ENCODE peak calls at places on chromosome 6, in six cellular contexts. L is GM23248, G is NT2/D1, C is fibroblast of the conjunctiva, K is GM23338, Q is Karpas-422. U is an unnamed sample.

GRCh38 chr6:161963634-161964244 is 689.9 kb upstream of the AGPAT4 start:
- DNase-seq in L (no peak), G (peak), C (no peak), K (peak), Q (no peak), U (no peak)

GRCh38 chr6:106511274-106512047 is 117.8 kb downstream of the RTN4IP1 start:
- DNase-seq in L (peak), G (no peak), C (no peak), K (peak), Q (peak), U (no peak)

GRCh38 chr6:15061176-15061575 is 184.7 kb upstream of the JARID2 start:
- DNase-seq in L (no peak), G (no peak), C (no peak), K (peak), Q (no peak), U (no peak)

GRCh38 chr6:127216821-127217789 is 49.6 kb upstream of the RNF146 start:
- DNase-seq in L (peak), G (no peak), C (no peak), K (no peak), Q (no peak), U (no peak)

GRCh38 chr6:163897030-163897429 is 482.5 kb downstream of the QKI start:
- DNase-seq in L (peak), G (no peak), C (peak), K (no peak), Q (no peak), U (no peak)

GRCh38 chr6:16999486-17000436 is 102.1 kb upstream of the STMND1 start:
- DNase-seq in L (peak), G (no peak), C (peak), K (no peak), Q (no peak), U (no peak)

GRCh38 chr6:158803733-158804143 is 15.4 kb downstream of the EZR start:
- DNase-seq in L (no peak), G (no peak), C (no peak), K (peak), Q (peak), U (no peak)

GRCh38 chr6:127514396-127515227 is 4.5 kb downstream of the MTCL3 start:
- DNase-seq in L (peak), G (peak), C (no peak), K (peak), Q (no peak), U (no peak)

GRCh38 chr6:143490244-143490643 is 21.3 kb downstream of the FUCA2 start:
- DNase-seq in L (no peak), G (no peak), C (no peak), K (no peak), Q (no peak), U (no peak)

GRCh38 chr6:2850480-2851150 is 9.0 kb upstream of the SERPINB1 start:
- DNase-seq in L (peak), G (no peak), C (no peak), K (no peak), Q (no peak), U (no peak)

GRCh38 chr6:148464319-148465010 is 121.8 kb downstream of the SASH1 start:
- DNase-seq in L (peak), G (peak), C (peak), K (peak), Q (peak), U (no peak)

GRCh38 chr6:143579703-143580102 is 68.2 kb upstream of the FUCA2 start:
- DNase-seq in L (peak), G (no peak), C (peak), K (no peak), Q (no peak), U (no peak)

GRCh38 chr6:15496345-15497131 is 166.3 kb downstream of the DTNBP1 start:
- DNase-seq in L (no peak), G (no peak), C (no peak), K (no peak), Q (no peak), U (no peak)

GRCh38 chr6:45757443-45758121 is 258.1 kb downstream of the CLIC5 start:
- DNase-seq in L (peak), G (no peak), C (peak), K (no peak), Q (no peak), U (no peak)

GRCh38 chr6:16651871-16652270 is 109.4 kb downstream of the ATXN1 start:
- DNase-seq in L (no peak), G (no peak), C (no peak), K (no peak), Q (peak), U (no peak)

GRCh38 chr6:52416629-52417151 is 3.5 kb upstream of the EFHC1 start:
- DNase-seq in L (peak), G (no peak), C (peak), K (peak), Q (peak), U (peak)

GRCh38 chr6:142757827-142758226 is 187.1 kb downstream of the HIVEP2 start:
- DNase-seq in L (no peak), G (no peak), C (no peak), K (no peak), Q (no peak), U (no peak)

GRCh38 chr6:160733045-160733646 is 31.1 kb downstream of the PLG start:
- DNase-seq in L (peak), G (peak), C (peak), K (peak), Q (peak), U (no peak)

GRCh38 chr6:166904101-166904746 is 52.1 kb downstream of the RNASET2 start:
- DNase-seq in L (no peak), G (no peak), C (no peak), K (peak), Q (peak), U (no peak)

GRCh38 chr6:167247814-167248595 is 43.1 kb upstream of the UNC93A start:
- DNase-seq in L (no peak), G (no peak), C (no peak), K (peak), Q (no peak), U (no peak)

GRCh38 chr6:124943658-124944057 is 18.6 kb upstream of the RNF217 start:
- DNase-seq in L (peak), G (no peak), C (no peak), K (no peak), Q (no peak), U (no peak)

GRCh38 chr6:31740397-31741223 is 805 bp downstream of the MSH5 start:
- DNase-seq in L (peak), G (no peak), C (no peak), K (no peak), Q (peak), U (no peak)

GRCh38 chr6:9252784-9253183 is 817.4 kb upstream of the SLC35B3 start:
- DNase-seq in L (no peak), G (no peak), C (no peak), K (peak), Q (no peak), U (peak)

GRCh38 chr6:43584892-43585570 is 9.0 kb downstream of the POLH start:
- DNase-seq in L (peak), G (no peak), C (no peak), K (no peak), Q (no peak), U (no peak)

GRCh38 chr6:157403011-157403683 is 22.2 kb downstream of the ZDHHC14 start:
- DNase-seq in L (no peak), G (no peak), C (no peak), K (no peak), Q (no peak), U (no peak)

GRCh38 chr6:10555625-10556309 is 34.6 kb downstream of the GCNT2 start:
- DNase-seq in L (peak), G (no peak), C (peak), K (peak), Q (no peak), U (peak)

GRCh38 chr6:40274058-40274457 is 313.1 kb downstream of the LRFN2 start:
- DNase-seq in L (peak), G (no peak), C (no peak), K (no peak), Q (peak), U (no peak)

GRCh38 chr6:73139681-73140080 is 85.6 kb downstream of the KHDC1L start:
- DNase-seq in L (no peak), G (no peak), C (no peak), K (no peak), Q (no peak), U (no peak)

GRCh38 chr6:79421707-79422484 is 115.3 kb downstream of the LCA5 start:
- DNase-seq in L (peak), G (no peak), C (peak), K (no peak), Q (no peak), U (peak)

GRCh38 chr6:37306624-37307222 is 47.1 kb upstream of the RNF8 start:
- DNase-seq in L (no peak), G (no peak), C (no peak), K (peak), Q (no peak), U (peak)

GRCh38 chr6:152458648-152459047 is 178.5 kb downstream of the SYNE1 start:
- DNase-seq in L (peak), G (no peak), C (no peak), K (no peak), Q (no peak), U (no peak)

GRCh38 chr6:21856096-21856825 is 262.7 kb downstream of the SOX4 start:
- DNase-seq in L (peak), G (no peak), C (no peak), K (no peak), Q (no peak), U (no peak)

GRCh38 chr6:167683028-167683862 is 143.5 kb upstream of the AFDN start:
- DNase-seq in L (no peak), G (no peak), C (no peak), K (no peak), Q (no peak), U (no peak)